ENCODE peak calls at places on chromosomes 1 and 21, in ten cellular contexts. One of them, this sample, is unnamed.

GRCh38 chr1:979744-980072 is 2.2 kb downstream of the PERM1 start:
- DNase-seq in heart left ventricle: no peak
- DNase-seq in AG04450: no peak
- DNase-seq in lung: no peak
- DNase-seq in GM12865: no peak
- DNase-seq in OCI-LY7: no peak
- DNase-seq in heart right ventricle: no peak
- DNase-seq in kidney: no peak
- DNase-seq in AG10803: no peak
- DNase-seq in upper lobe of right lung: no peak
- DNase-seq in this sample: no peak

GRCh38 chr1:109654519-109654918 is 1.4 kb upstream of the GSTM4 start:
- DNase-seq in OCI-LY7: no peak
- DNase-seq in AG10803: no peak
- DNase-seq in heart left ventricle: no peak
- DNase-seq in GM12865: no peak
- DNase-seq in AG04450: no peak
- DNase-seq in kidney: no peak
- DNase-seq in lung: peak; percentile 23
- DNase-seq in upper lobe of right lung: no peak
- DNase-seq in heart right ventricle: no peak
- DNase-seq in this sample: no peak

GRCh38 chr1:204293605-204294365 is 65.9 kb downstream of the PLEKHA6 start:
- DNase-seq in OCI-LY7: no peak
- DNase-seq in heart left ventricle: peak; percentile 69
- DNase-seq in AG10803: peak; percentile 76
- DNase-seq in GM12865: no peak
- DNase-seq in kidney: no peak
- DNase-seq in heart right ventricle: no peak
- DNase-seq in upper lobe of right lung: no peak
- DNase-seq in lung: no peak
- DNase-seq in AG04450: no peak
- DNase-seq in this sample: peak; percentile 54

GRCh38 chr1:9658186-9658585 is 6.7 kb downstream of the PIK3CD start:
- DNase-seq in AG10803: no peak
- DNase-seq in upper lobe of right lung: no peak
- DNase-seq in AG04450: no peak
- DNase-seq in heart right ventricle: no peak
- DNase-seq in GM12865: peak; percentile 65
- DNase-seq in OCI-LY7: no peak
- DNase-seq in heart left ventricle: no peak
- DNase-seq in kidney: no peak
- DNase-seq in lung: no peak
- DNase-seq in this sample: no peak

GRCh38 chr1:154446292-154446691 is 41.1 kb downstream of the IL6R start:
- DNase-seq in kidney: no peak
- DNase-seq in AG04450: peak; percentile 90
- DNase-seq in AG10803: peak; percentile 97
- DNase-seq in heart right ventricle: no peak
- DNase-seq in lung: no peak
- DNase-seq in heart left ventricle: no peak
- DNase-seq in upper lobe of right lung: no peak
- DNase-seq in GM12865: no peak
- DNase-seq in OCI-LY7: no peak
- DNase-seq in this sample: peak; percentile 84

GRCh38 chr1:36304970-36305914 is 926 bp upstream of the SH3D21 start:
- DNase-seq in GM12865: no peak
- DNase-seq in AG10803: no peak
- DNase-seq in heart left ventricle: no peak
- DNase-seq in AG04450: no peak
- DNase-seq in OCI-LY7: no peak
- DNase-seq in heart right ventricle: no peak
- DNase-seq in lung: no peak
- DNase-seq in kidney: no peak
- DNase-seq in upper lobe of right lung: peak; percentile 51
- DNase-seq in this sample: no peak

GRCh38 chr1:22641906-22642636 is 1.4 kb upstream of the C1QC start:
- DNase-seq in OCI-LY7: peak; percentile 64
- DNase-seq in upper lobe of right lung: peak; percentile 93
- DNase-seq in kidney: peak; percentile 92
- DNase-seq in heart left ventricle: peak; percentile 89
- DNase-seq in AG10803: peak; percentile 30
- DNase-seq in heart right ventricle: peak; percentile 81
- DNase-seq in GM12865: peak; percentile 57
- DNase-seq in lung: peak; percentile 81
- DNase-seq in AG04450: no peak
- DNase-seq in this sample: peak; percentile 56

GRCh38 chr1:44218503-44219300 is 5.4 kb downstream of the DMAP1 start:
- DNase-seq in AG10803: no peak
- DNase-seq in heart right ventricle: no peak
- DNase-seq in AG04450: no peak
- DNase-seq in kidney: no peak
- DNase-seq in GM12865: no peak
- DNase-seq in heart left ventricle: no peak
- DNase-seq in OCI-LY7: no peak
- DNase-seq in lung: no peak
- DNase-seq in upper lobe of right lung: no peak
- DNase-seq in this sample: no peak

GRCh38 chr1:107058245-107059032 is 2.0 kb downstream of the PRMT6 start:
- DNase-seq in GM12865: peak; percentile 18
- DNase-seq in lung: no peak
- DNase-seq in heart right ventricle: no peak
- DNase-seq in OCI-LY7: peak; percentile 15
- DNase-seq in AG04450: no peak
- DNase-seq in heart left ventricle: no peak
- DNase-seq in upper lobe of right lung: no peak
- DNase-seq in AG10803: peak; percentile 5
- DNase-seq in kidney: no peak
- DNase-seq in this sample: no peak

DNA sequence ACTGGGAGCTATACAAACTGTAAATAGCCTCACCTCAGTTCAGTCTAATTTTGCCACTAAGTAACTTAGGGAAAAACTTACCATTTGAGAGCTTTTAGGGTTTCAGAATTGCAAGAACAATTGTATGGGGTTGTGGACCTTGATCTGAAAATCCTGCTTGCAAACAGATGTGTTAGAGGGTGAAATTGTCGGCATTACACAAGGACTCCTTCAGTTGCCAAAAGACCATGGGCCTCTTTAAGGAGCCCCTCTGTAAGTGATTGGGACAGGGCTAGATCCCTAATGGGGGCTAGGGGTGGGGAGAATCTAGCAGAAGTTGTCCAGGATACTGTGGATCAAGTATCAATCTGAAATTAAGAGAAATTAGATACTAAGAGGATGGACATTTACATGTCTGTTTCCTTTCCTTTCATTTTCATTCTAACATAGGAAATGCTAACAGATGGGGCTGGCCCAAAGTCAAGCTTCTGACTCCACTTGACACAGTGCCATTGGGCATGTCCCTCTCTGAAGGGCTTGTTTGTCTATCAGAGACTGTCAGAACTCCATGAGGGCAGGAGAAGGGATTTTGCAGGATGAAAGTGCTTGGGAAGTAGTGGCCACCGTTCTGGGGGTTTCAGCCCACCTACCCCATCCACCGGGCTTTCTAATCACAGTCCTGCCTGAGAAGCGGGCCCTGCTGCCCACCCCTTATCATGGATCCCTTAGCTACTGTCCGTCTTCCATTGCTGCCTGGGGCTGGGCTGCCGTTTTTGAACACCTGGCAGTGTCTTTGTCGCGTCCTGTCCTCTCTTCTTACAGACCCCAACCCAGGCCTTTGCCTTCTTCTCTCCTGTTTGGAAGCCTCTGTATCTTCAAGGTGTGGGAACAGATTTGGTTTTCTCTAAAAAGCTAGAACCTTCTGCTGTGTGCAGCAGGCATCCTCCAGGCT is 54.7 kb downstream of the STUM start:
- DNase-seq in heart right ventricle: peak; percentile 83
- DNase-seq in lung: peak; percentile 50
- DNase-seq in GM12865: no peak
- DNase-seq in AG10803: peak; percentile 83
- DNase-seq in kidney: peak; percentile 54
- DNase-seq in upper lobe of right lung: peak; percentile 34
- DNase-seq in AG04450: no peak
- DNase-seq in heart left ventricle: peak; percentile 80
- DNase-seq in OCI-LY7: no peak
- DNase-seq in this sample: peak; percentile 78
- H3K4me3 ChIP-seq in heart right ventricle: peak overlapping the region; percentile 21
- H3K4me3 ChIP-seq in lung: no peak overlapping the region
- H3K4me3 ChIP-seq in GM12865: no peak overlapping the region
- H3K4me3 ChIP-seq in AG10803: peak overlapping the region; percentile 39
- H3K4me3 ChIP-seq in kidney: peak overlapping the region; percentile 26
- H3K4me3 ChIP-seq in upper lobe of right lung: peak overlapping the region; percentile 26
- H3K4me3 ChIP-seq in AG04450: no peak overlapping the region
- H3K4me3 ChIP-seq in heart left ventricle: peak overlapping the region; percentile 25
- H3K4me3 ChIP-seq in OCI-LY7: no peak overlapping the region
- H3K4me3 ChIP-seq in this sample: peak overlapping the region; percentile 16

GRCh38 chr21:39037807-39038405 is 145.3 kb downstream of the PSMG1 start:
- DNase-seq in upper lobe of right lung: no peak
- DNase-seq in AG10803: no peak
- DNase-seq in AG04450: no peak
- DNase-seq in GM12865: no peak
- DNase-seq in OCI-LY7: no peak
- DNase-seq in kidney: no peak
- DNase-seq in lung: no peak
- DNase-seq in heart left ventricle: no peak
- DNase-seq in heart right ventricle: no peak
- DNase-seq in this sample: no peak
- TF ChIP-seq CTCF in upper lobe of right lung: peak; percentile 13
- TF ChIP-seq CTCF in AG10803: no peak
- TF ChIP-seq CTCF in AG04450: peak; percentile 5
- TF ChIP-seq CTCF in GM12865: no peak
- TF ChIP-seq CTCF in OCI-LY7: peak; percentile 50
- TF ChIP-seq CTCF in kidney: no peak
- TF ChIP-seq CTCF in lung: no peak
- TF ChIP-seq CTCF in heart left ventricle: no peak
- TF ChIP-seq CTCF in heart right ventricle: no peak
- TF ChIP-seq CTCF in this sample: no peak

GRCh38 chr1:37477946-37478345 is 3.6 kb downstream of the ZC3H12A start:
- DNase-seq in heart left ventricle: no peak
- DNase-seq in kidney: peak; percentile 74
- DNase-seq in heart right ventricle: no peak
- DNase-seq in GM12865: peak; percentile 38
- DNase-seq in lung: no peak
- DNase-seq in OCI-LY7: no peak
- DNase-seq in AG10803: no peak
- DNase-seq in upper lobe of right lung: no peak
- DNase-seq in AG04450: no peak
- DNase-seq in this sample: peak; percentile 16

GRCh38 chr1:37479255-37480124 is 5.1 kb downstream of the ZC3H12A start:
- DNase-seq in upper lobe of right lung: peak; percentile 97
- DNase-seq in GM12865: peak; percentile 90
- DNase-seq in kidney: peak; percentile 98
- DNase-seq in AG04450: no peak
- DNase-seq in heart right ventricle: peak; percentile 64
- DNase-seq in lung: peak; percentile 93
- DNase-seq in heart left ventricle: peak; percentile 79
- DNase-seq in OCI-LY7: peak; percentile 71
- DNase-seq in AG10803: peak; percentile 91
- DNase-seq in this sample: peak; percentile 95

GRCh38 chr1:37480125-37480466 is 5.7 kb downstream of the ZC3H12A start:
- DNase-seq in upper lobe of right lung: no peak
- DNase-seq in heart right ventricle: no peak
- DNase-seq in heart left ventricle: no peak
- DNase-seq in lung: peak; percentile 33
- DNase-seq in OCI-LY7: no peak
- DNase-seq in kidney: no peak
- DNase-seq in AG04450: no peak
- DNase-seq in GM12865: no peak
- DNase-seq in AG10803: no peak
- DNase-seq in this sample: no peak

GRCh38 chr1:37478451-37478871 is 4.1 kb downstream of the ZC3H12A start:
- DNase-seq in lung: no peak
- DNase-seq in heart left ventricle: no peak
- DNase-seq in GM12865: peak; percentile 46
- DNase-seq in upper lobe of right lung: no peak
- DNase-seq in heart right ventricle: no peak
- DNase-seq in AG10803: peak; percentile 70
- DNase-seq in kidney: no peak
- DNase-seq in OCI-LY7: no peak
- DNase-seq in AG04450: no peak
- DNase-seq in this sample: peak; percentile 84

GRCh38 chr1:37478890-37479254 is 4.5 kb downstream of the ZC3H12A start:
- DNase-seq in AG10803: peak; percentile 80
- DNase-seq in upper lobe of right lung: no peak
- DNase-seq in lung: no peak
- DNase-seq in heart right ventricle: no peak
- DNase-seq in AG04450: no peak
- DNase-seq in OCI-LY7: peak; percentile 35
- DNase-seq in GM12865: peak; percentile 49
- DNase-seq in heart left ventricle: no peak
- DNase-seq in kidney: no peak
- DNase-seq in this sample: peak; percentile 77
- H3K4me3 ChIP-seq in AG10803: peak overlapping the region; percentile 84
- H3K4me3 ChIP-seq in upper lobe of right lung: peak overlapping the region; percentile 86
- H3K4me3 ChIP-seq in lung: no peak overlapping the region
- H3K4me3 ChIP-seq in heart right ventricle: peak overlapping the region; percentile 39
- H3K4me3 ChIP-seq in AG04450: peak overlapping the region; percentile 47
- H3K4me3 ChIP-seq in OCI-LY7: peak overlapping the region; percentile 78
- H3K4me3 ChIP-seq in GM12865: peak overlapping the region; percentile 80
- H3K4me3 ChIP-seq in heart left ventricle: peak overlapping the region; percentile 93
- H3K4me3 ChIP-seq in kidney: peak overlapping the region; percentile 96
- H3K4me3 ChIP-seq in this sample: peak overlapping the region; percentile 88

GRCh38 chr1:56135864-56136147 is 443.6 kb downstream of the PLPP3 start:
- DNase-seq in kidney: no peak
- DNase-seq in AG10803: no peak
- DNase-seq in upper lobe of right lung: no peak
- DNase-seq in OCI-LY7: no peak
- DNase-seq in heart left ventricle: no peak
- DNase-seq in lung: no peak
- DNase-seq in AG04450: no peak
- DNase-seq in heart right ventricle: no peak
- DNase-seq in GM12865: peak; percentile 29
- DNase-seq in this sample: no peak

GRCh38 chr1:56137090-56137489 is 442.3 kb downstream of the PLPP3 start:
- DNase-seq in heart right ventricle: no peak
- DNase-seq in AG04450: no peak
- DNase-seq in lung: no peak
- DNase-seq in upper lobe of right lung: no peak
- DNase-seq in heart left ventricle: no peak
- DNase-seq in GM12865: no peak
- DNase-seq in AG10803: peak; percentile 16
- DNase-seq in kidney: no peak
- DNase-seq in OCI-LY7: no peak
- DNase-seq in this sample: no peak

GRCh38 chr1:56135069-56135863 is 444.1 kb downstream of the PLPP3 start:
- DNase-seq in kidney: no peak
- DNase-seq in upper lobe of right lung: no peak
- DNase-seq in heart left ventricle: no peak
- DNase-seq in AG10803: peak; percentile 17
- DNase-seq in lung: no peak
- DNase-seq in heart right ventricle: no peak
- DNase-seq in OCI-LY7: no peak
- DNase-seq in AG04450: no peak
- DNase-seq in GM12865: peak; percentile 59
- DNase-seq in this sample: peak; percentile 48

GRCh38 chr1:56139786-56140185 is 439.6 kb downstream of the PLPP3 start:
- DNase-seq in OCI-LY7: no peak
- DNase-seq in AG04450: no peak
- DNase-seq in lung: no peak
- DNase-seq in GM12865: no peak
- DNase-seq in AG10803: no peak
- DNase-seq in heart right ventricle: no peak
- DNase-seq in heart left ventricle: no peak
- DNase-seq in kidney: no peak
- DNase-seq in upper lobe of right lung: no peak
- DNase-seq in this sample: no peak

GRCh38 chr1:56137829-56138505 is 441.4 kb downstream of the PLPP3 start:
- DNase-seq in OCI-LY7: no peak
- DNase-seq in AG04450: peak; percentile 13
- DNase-seq in lung: no peak
- DNase-seq in GM12865: no peak
- DNase-seq in kidney: no peak
- DNase-seq in heart right ventricle: no peak
- DNase-seq in upper lobe of right lung: no peak
- DNase-seq in AG10803: no peak
- DNase-seq in heart left ventricle: no peak
- DNase-seq in this sample: peak; percentile 31
- TF ChIP-seq CTCF in OCI-LY7: no peak
- TF ChIP-seq CTCF in AG04450: no peak
- TF ChIP-seq CTCF in lung: no peak
- TF ChIP-seq CTCF in GM12865: no peak
- TF ChIP-seq CTCF in kidney: no peak
- TF ChIP-seq CTCF in heart right ventricle: no peak
- TF ChIP-seq CTCF in upper lobe of right lung: no peak
- TF ChIP-seq CTCF in AG10803: no peak
- TF ChIP-seq CTCF in heart left ventricle: no peak
- TF ChIP-seq CTCF in this sample: no peak